ENCODE peak calls at places on chromosomes 16 and 17, in six cellular contexts. One of them, this sample, is unnamed. For H3K4me1 and H3K27me3, the result is how much of the 10 kb centered on the place peaks cover.

GRCh38 chr17:17900615-17901520 is 64.1 kb upstream of the SREBF1 start:
- DNase-seq in right cardiac atrium: peak
- DNase-seq in left ventricle myocardium inferior: peak
- DNase-seq in GM12878: no peak
- DNase-seq in stomach: peak
- DNase-seq in K562: no peak
- DNase-seq in this sample: no peak

GRCh38 chr16:27781195-27781524 is 231.2 kb downstream of the KATNIP start:
- DNase-seq in GM12878: no peak
- DNase-seq in K562: no peak
- DNase-seq in left ventricle myocardium inferior: peak
- DNase-seq in right cardiac atrium: peak
- DNase-seq in stomach: no peak
- DNase-seq in this sample: no peak

GRCh38 chr17:19398301-19399181 is 11.6 kb upstream of the MFAP4 start:
- DNase-seq in stomach: peak
- DNase-seq in GM12878: no peak
- DNase-seq in K562: no peak
- DNase-seq in right cardiac atrium: peak
- DNase-seq in left ventricle myocardium inferior: peak
- DNase-seq in this sample: no peak

GRCh38 chr17:42072323-42073187 is 22.2 kb upstream of the C17orf113 start:
- DNase-seq in left ventricle myocardium inferior: no peak
- DNase-seq in right cardiac atrium: no peak
- DNase-seq in stomach: peak
- DNase-seq in GM12878: no peak
- DNase-seq in K562: peak
- DNase-seq in this sample: no peak

GRCh38 chr16:82634955-82635610 is 8.3 kb downstream of the CDH13 start:
- DNase-seq in left ventricle myocardium inferior: no peak
- DNase-seq in right cardiac atrium: no peak
- DNase-seq in K562: no peak
- DNase-seq in stomach: no peak
- DNase-seq in GM12878: no peak
- DNase-seq in this sample: no peak

GRCh38 chr17:33750943-33751701 is 458.0 kb upstream of the ASIC2 start:
- DNase-seq in GM12878: peak
- DNase-seq in stomach: peak
- DNase-seq in K562: peak
- DNase-seq in right cardiac atrium: peak
- DNase-seq in left ventricle myocardium inferior: peak
- DNase-seq in this sample: peak

GRCh38 chr16:57667069-57667525 is 1.0 kb upstream of the ADGRG3 start:
- DNase-seq in right cardiac atrium: no peak
- DNase-seq in stomach: no peak
- DNase-seq in GM12878: no peak
- DNase-seq in left ventricle myocardium inferior: no peak
- DNase-seq in K562: no peak
- DNase-seq in this sample: no peak

GRCh38 chr16:85800321-85800669 is 800 bp downstream of the COX4I1 start:
- DNase-seq in K562: peak
- DNase-seq in stomach: no peak
- DNase-seq in right cardiac atrium: no peak
- DNase-seq in GM12878: no peak
- DNase-seq in left ventricle myocardium inferior: no peak
- DNase-seq in this sample: peak

GRCh38 chr16:4415538-4416199 is 727 bp downstream of the CORO7 start:
- DNase-seq in GM12878: no peak
- DNase-seq in stomach: peak
- DNase-seq in left ventricle myocardium inferior: peak
- DNase-seq in K562: peak
- DNase-seq in right cardiac atrium: peak
- DNase-seq in this sample: peak

DNA sequence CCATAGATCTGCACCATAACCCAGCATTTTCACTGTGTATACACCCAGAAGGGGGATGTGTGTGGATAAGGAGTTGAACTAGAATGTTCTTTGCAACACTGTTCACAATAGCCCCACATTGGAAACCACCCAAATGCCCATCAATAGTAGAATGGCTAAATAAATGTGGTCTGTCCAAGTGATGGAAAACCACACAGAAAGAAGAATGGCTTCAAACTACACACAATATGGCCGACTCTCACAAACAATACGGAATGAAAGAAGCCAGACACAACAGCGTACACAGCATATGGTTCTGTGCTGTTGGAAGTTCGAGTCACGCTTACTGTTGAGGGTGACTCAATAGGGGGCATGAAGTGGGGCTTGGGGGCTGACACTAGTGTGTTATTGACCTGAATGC is 34.0 kb upstream of the MEAK7 start:
- DNase-seq in GM12878: no peak
- DNase-seq in K562: no peak
- DNase-seq in right cardiac atrium: peak
- DNase-seq in stomach: no peak
- DNase-seq in left ventricle myocardium inferior: no peak
- DNase-seq in this sample: no peak
- H3K4me1 ChIP-seq in GM12878: under half
- H3K4me1 ChIP-seq in K562: half or more
- H3K4me1 ChIP-seq in right cardiac atrium: under half
- H3K4me1 ChIP-seq in stomach: under half
- H3K4me1 ChIP-seq in left ventricle myocardium inferior: under half
- H3K4me1 ChIP-seq in this sample: under half

GRCh38 chr17:77847211-77848085 is 111.1 kb upstream of the TNRC6C start:
- DNase-seq in K562: no peak
- DNase-seq in GM12878: no peak
- DNase-seq in left ventricle myocardium inferior: peak
- DNase-seq in stomach: no peak
- DNase-seq in right cardiac atrium: no peak
- DNase-seq in this sample: no peak
- H3K27ac ChIP-seq in K562: no peak
- H3K27ac ChIP-seq in GM12878: no peak
- H3K27ac ChIP-seq in left ventricle myocardium inferior: no peak
- H3K27ac ChIP-seq in stomach: no peak
- H3K27ac ChIP-seq in right cardiac atrium: no peak
- H3K27ac ChIP-seq in this sample: no peak

GRCh38 chr16:49280861-49281331 is 742 bp downstream of the CBLN1 start:
- DNase-seq in K562: no peak
- DNase-seq in right cardiac atrium: no peak
- DNase-seq in GM12878: no peak
- DNase-seq in left ventricle myocardium inferior: no peak
- DNase-seq in stomach: no peak
- DNase-seq in this sample: no peak

GRCh38 chr16:49281843-49282642 is 405 bp upstream of the CBLN1 start:
- DNase-seq in K562: peak
- DNase-seq in GM12878: no peak
- DNase-seq in stomach: peak
- DNase-seq in right cardiac atrium: peak
- DNase-seq in left ventricle myocardium inferior: peak
- DNase-seq in this sample: no peak

GRCh38 chr16:49282690-49283375 is 1.2 kb upstream of the CBLN1 start:
- DNase-seq in left ventricle myocardium inferior: no peak
- DNase-seq in K562: no peak
- DNase-seq in stomach: no peak
- DNase-seq in GM12878: no peak
- DNase-seq in right cardiac atrium: peak
- DNase-seq in this sample: no peak

GRCh38 chr16:49280022-49280741 is 1.5 kb downstream of the CBLN1 start:
- DNase-seq in K562: no peak
- DNase-seq in right cardiac atrium: peak
- DNase-seq in left ventricle myocardium inferior: no peak
- DNase-seq in GM12878: no peak
- DNase-seq in stomach: no peak
- DNase-seq in this sample: no peak

GRCh38 chr16:49281481-49281842 is at the start of gene CBLN1:
- DNase-seq in stomach: no peak
- DNase-seq in K562: no peak
- DNase-seq in right cardiac atrium: no peak
- DNase-seq in GM12878: no peak
- DNase-seq in left ventricle myocardium inferior: no peak
- DNase-seq in this sample: no peak
- H3K27me3 ChIP-seq in stomach: half or more
- H3K27me3 ChIP-seq in K562: under half
- H3K27me3 ChIP-seq in right cardiac atrium: under half
- H3K27me3 ChIP-seq in GM12878: under half
- H3K27me3 ChIP-seq in left ventricle myocardium inferior: half or more
- H3K27me3 ChIP-seq in this sample: under half

GRCh38 chr17:77476920-77477805 is 336.4 kb downstream of the SEC14L1 start:
- DNase-seq in GM12878: no peak
- DNase-seq in right cardiac atrium: peak
- DNase-seq in left ventricle myocardium inferior: peak
- DNase-seq in stomach: peak
- DNase-seq in K562: no peak
- DNase-seq in this sample: no peak
- H3K4me1 ChIP-seq in GM12878: under half
- H3K4me1 ChIP-seq in right cardiac atrium: under half
- H3K4me1 ChIP-seq in left ventricle myocardium inferior: half or more
- H3K4me1 ChIP-seq in stomach: half or more
- H3K4me1 ChIP-seq in K562: under half
- H3K4me1 ChIP-seq in this sample: half or more